ENCODE peak calls at places on chromosomes 12 and 14, in nine cellular contexts. D is vagina, L is transverse colon, F is prostate gland, Q is endothelial cell of umbilical vein, V is stomach, I is K562, K is GM23338, U is breast epithelium. B is an unnamed sample. For H3K36me3, the result is how much of the 10 kb centered on the place peaks cover.

GRCh38 chr14:46985529-46986137 is 334.1 kb upstream of the RPL10L start:
- DNase-seq in Q (no peak), U (no peak), I (no peak), D (no peak), L (no peak), V (no peak), K (peak), F (no peak), B (no peak)

GRCh38 chr14:64510825-64511679 is 6.5 kb downstream of the ZBTB1 start:
- DNase-seq in F (peak), I (peak), D (no peak), Q (peak), K (peak), L (peak), V (peak), U (peak), B (no peak)

GRCh38 chr12:87670448-87670847 is 358.8 kb downstream of the C12orf50 start:
- DNase-seq in F (no peak), K (peak), I (no peak), U (no peak), L (no peak), V (no peak), D (no peak), Q (no peak), B (no peak)

GRCh38 chr14:81710232-81710845 is 176.7 kb upstream of the SEL1L start:
- DNase-seq in D (no peak), I (peak), U (no peak), Q (no peak), F (no peak), L (no peak), K (peak), V (no peak), B (no peak)

GRCh38 chr12:106586803-106587684 is 4.2 kb downstream of the RFX4 start:
- DNase-seq in I (no peak), D (no peak), Q (no peak), K (peak), U (no peak), L (no peak), F (no peak), V (no peak), B (no peak)

GRCh38 chr14:85191986-85192385 is 338.0 kb upstream of the FLRT2 start:
- DNase-seq in Q (no peak), F (no peak), V (no peak), D (no peak), U (no peak), L (no peak), K (no peak), I (no peak), B (no peak)

GRCh38 chr14:98931911-98932310 is 340.1 kb downstream of the BCL11B start:
- DNase-seq in U (no peak), I (no peak), L (peak), F (no peak), D (no peak), Q (no peak), K (no peak), V (peak), B (peak)

GRCh38 chr12:104340177-104340576 is 36.6 kb downstream of the EID3 start:
- DNase-seq in F (no peak), Q (peak), I (no peak), D (no peak), K (no peak), V (no peak), U (no peak), L (no peak), B (no peak)

GRCh38 chr14:83164016-83164415 is 1630.4 kb upstream of the SEL1L start:
- DNase-seq in D (no peak), V (no peak), I (no peak), U (no peak), Q (no peak), F (no peak), K (no peak), L (no peak), B (no peak)

GRCh38 chr14:104722938-104723650 is 935 bp upstream of the ADSS1 start:
- DNase-seq in V (no peak), L (peak), I (no peak), U (no peak), D (no peak), K (peak), F (no peak), Q (no peak), B (no peak)

GRCh38 chr12:60035835-60036234 is 440.0 kb downstream of the SLC16A7 start:
- DNase-seq in K (no peak), V (no peak), U (no peak), I (no peak), D (no peak), F (no peak), Q (peak), L (no peak), B (no peak)

GRCh38 chr14:59330455-59330854 is 134.7 kb downstream of the GPR135 start:
- DNase-seq in K (peak), L (peak), D (no peak), I (no peak), U (no peak), V (no peak), F (no peak), Q (no peak), B (no peak)

GRCh38 chr14:22268875-22269274 is 320.1 kb downstream of the DAD1 start:
- DNase-seq in K (no peak), Q (no peak), I (peak), F (no peak), L (no peak), U (no peak), V (no peak), D (no peak), B (no peak)

GRCh38 chr12:116066381-116067230 is 210.9 kb downstream of the MED13L start:
- DNase-seq in U (no peak), V (peak), F (no peak), K (peak), L (peak), D (no peak), Q (peak), I (peak), B (no peak)

GRCh38 chr14:70879448-70879847 is 27.8 kb upstream of the PCNX1 start:
- DNase-seq in L (no peak), D (no peak), U (no peak), V (no peak), F (no peak), K (no peak), I (no peak), Q (no peak), B (no peak)

GRCh38 chr12:38639625-38640024 is 265.8 kb downstream of the CPNE8 start:
- DNase-seq in V (no peak), K (no peak), U (no peak), F (no peak), L (no peak), Q (no peak), D (no peak), I (no peak), B (no peak)

GRCh38 chr14:96271421-96271762 is 15.4 kb downstream of the BDKRB1 start:
- DNase-seq in D (no peak), Q (no peak), K (no peak), V (no peak), U (no peak), I (no peak), F (no peak), L (no peak), B (no peak)

GRCh38 chr14:68925373-68925772 is 53.7 kb downstream of the ACTN1 start:
- DNase-seq in D (no peak), K (no peak), I (no peak), L (no peak), V (no peak), Q (no peak), F (no peak), U (no peak), B (no peak)

GRCh38 chr12:27347779-27348178 is 15.1 kb downstream of the BMAL2 start:
- DNase-seq in U (no peak), Q (no peak), K (no peak), D (no peak), I (no peak), L (no peak), V (no peak), F (no peak), B (no peak)

GRCh38 chr12:103387385-103387784 is 108.4 kb downstream of the C12orf42 start:
- DNase-seq in Q (no peak), F (no peak), U (no peak), V (no peak), K (no peak), L (no peak), D (no peak), I (no peak), B (no peak)

GRCh38 chr14:104726600-104727451 is 2.8 kb downstream of the ADSS1 start:
- DNase-seq in Q (no peak), D (no peak), I (no peak), L (no peak), K (peak), F (no peak), U (no peak), V (no peak), B (no peak)

GRCh38 chr12:49748800-49749199 is 7.4 kb downstream of the TMBIM6 start:
- DNase-seq in L (no peak), F (no peak), V (no peak), D (no peak), U (no peak), Q (no peak), I (no peak), K (no peak), B (no peak)

GRCh38 chr14:31084385-31084784 is 58.2 kb upstream of the STRN3 start:
- DNase-seq in U (no peak), D (no peak), K (peak), L (no peak), Q (no peak), I (peak), F (no peak), V (no peak), B (no peak)

GRCh38 chr12:124727244-124727673 is 136.4 kb downstream of the SCARB1 start:
- DNase-seq in K (no peak), D (no peak), F (peak), V (peak), U (peak), I (peak), L (peak), Q (peak), B (peak)

GRCh38 chr12:120677765-120678473 is 9.0 kb upstream of the MLEC start:
- DNase-seq in D (no peak), F (peak), Q (peak), U (no peak), V (no peak), L (no peak), I (peak), K (no peak), B (no peak)

GRCh38 chr12:118061011-118061875 is at the start of gene WSB2:
- DNase-seq in U (peak), F (peak), V (peak), D (no peak), I (peak), K (peak), Q (peak), L (peak), B (peak)

GRCh38 chr12:82047480-82047879 is 288.3 kb upstream of the PPFIA2 start:
- DNase-seq in I (no peak), L (no peak), D (no peak), V (no peak), U (no peak), Q (no peak), K (no peak), F (no peak), B (no peak)

GRCh38 chr14:26332966-26333365 is 264.9 kb downstream of the NOVA1 start:
- DNase-seq in Q (no peak), U (no peak), F (no peak), I (no peak), V (no peak), D (no peak), L (peak), K (no peak), B (no peak)

GRCh38 chr12:49187184-49187583 is 1.7 kb downstream of the TUBA1A start:
- DNase-seq in Q (peak), I (no peak), L (no peak), K (no peak), D (no peak), U (no peak), V (no peak), F (no peak), B (peak)

GRCh38 chr12:64028541-64028940 is 184.0 kb downstream of the SRGAP1 start:
- DNase-seq in D (no peak), K (no peak), I (no peak), F (no peak), V (no peak), L (no peak), U (no peak), Q (no peak), B (no peak)

DNA sequence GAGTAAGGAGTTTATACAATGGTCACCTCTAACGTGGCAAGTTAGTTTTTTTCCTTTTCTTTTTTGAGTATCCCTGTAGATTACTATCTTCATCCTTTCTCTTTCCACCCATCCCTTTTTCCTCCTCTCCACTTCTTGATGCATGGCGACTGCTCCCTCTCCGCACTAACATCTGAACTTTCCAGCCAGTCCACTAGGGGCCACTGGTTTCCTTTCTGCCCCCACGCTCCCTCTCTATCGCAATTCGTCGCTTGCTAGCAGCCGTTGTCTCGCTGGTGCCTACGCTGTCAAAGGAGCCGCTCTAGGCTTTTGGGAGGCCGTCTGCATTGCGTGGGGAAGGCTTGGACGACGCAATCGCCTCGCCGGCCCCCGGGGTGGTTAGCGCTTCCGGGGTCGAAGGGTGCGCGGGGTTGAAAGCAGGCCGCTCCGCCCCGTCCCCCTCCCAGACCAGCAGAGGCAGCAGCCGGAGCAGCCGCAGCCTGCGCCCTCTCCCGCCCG is at the start of gene PCBP2:
- DNase-seq in Q (peak), U (peak), F (peak), K (peak), V (peak), D (peak), L (peak), I (peak), B (peak)
- TF ChIP-seq POLR2AphosphoS5 in Q (peak), U (peak), F (peak), K (peak), V (peak), D (peak), L (peak), I (peak), B (peak)

GRCh38 chr12:122501489-122501989 is 807 bp upstream of the ZCCHC8 start:
- DNase-seq in I (no peak), Q (no peak), U (no peak), F (no peak), D (no peak), K (no peak), L (no peak), V (no peak), B (no peak)

GRCh38 chr12:122503147-122503751 is 2.5 kb upstream of the ZCCHC8 start:
- DNase-seq in I (no peak), U (no peak), K (no peak), F (no peak), D (no peak), Q (no peak), V (no peak), L (no peak), B (no peak)

GRCh38 chr12:122503783-122504590 is 3.3 kb upstream of the ZCCHC8 start:
- DNase-seq in K (no peak), D (no peak), V (no peak), L (no peak), F (no peak), U (no peak), Q (no peak), I (no peak), B (no peak)

GRCh38 chr12:122500685-122501488 is at the start of gene ZCCHC8:
- DNase-seq in L (peak), F (peak), V (peak), K (peak), D (no peak), Q (peak), U (peak), I (peak), B (peak)

GRCh38 chr12:122499991-122500684 is 594 bp downstream of the ZCCHC8 start:
- DNase-seq in F (peak), Q (peak), D (no peak), I (peak), V (peak), L (peak), U (peak), K (peak), B (no peak)
- H3K36me3 ChIP-seq in F (under half), Q (under half), D (under half), I (under half), V (under half), L (under half), U (under half), K (under half), B (under half)

DNA sequence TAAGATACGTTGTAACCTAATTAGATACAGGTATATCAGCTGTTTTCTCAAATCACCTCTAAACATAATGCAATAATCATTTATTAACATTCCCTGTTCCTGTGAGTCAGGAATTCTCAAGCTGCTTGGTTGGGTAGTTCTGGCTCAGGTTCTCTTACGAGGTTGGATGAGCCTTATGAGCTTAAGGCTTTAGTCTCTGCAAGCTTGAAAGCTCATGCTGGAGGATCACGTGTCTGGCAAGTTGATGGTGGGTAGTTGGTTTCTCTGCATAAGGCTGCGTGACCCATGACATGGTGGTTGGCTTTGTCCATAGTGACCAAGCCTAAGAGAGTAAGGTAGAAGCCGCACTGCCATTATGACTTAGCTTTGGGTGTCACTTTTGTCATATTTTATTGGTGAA is 62.0 kb downstream of the PLEKHA5 start:
- DNase-seq in I (no peak), V (no peak), L (no peak), D (no peak), K (no peak), F (no peak), Q (no peak), U (no peak), B (no peak)
- H3K27ac ChIP-seq in I (no peak), V (no peak), L (no peak), D (no peak), K (peak), F (no peak), Q (no peak), U (no peak), B (no peak)

DNA sequence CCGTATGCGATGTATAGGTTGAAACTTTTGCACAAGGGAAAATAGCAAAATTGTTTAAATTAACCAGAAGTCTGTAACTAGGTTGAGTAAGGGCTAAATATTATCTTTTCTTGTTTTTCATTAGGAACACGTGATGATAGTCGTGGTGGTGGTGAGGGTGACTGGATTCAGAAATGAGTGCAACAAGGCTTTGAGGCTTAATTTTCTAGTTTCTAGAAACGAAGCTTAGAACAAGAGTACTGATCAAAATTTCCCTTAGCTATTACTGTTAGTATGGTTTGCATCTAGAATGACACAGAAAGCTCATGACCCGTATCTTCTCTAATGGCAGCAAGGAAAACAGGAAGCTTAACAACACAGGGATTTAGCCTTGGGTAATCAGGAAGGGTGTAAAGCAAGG is 7.0 kb downstream of the SLIRP start:
- DNase-seq in V (no peak), Q (no peak), L (no peak), I (no peak), K (no peak), U (no peak), D (no peak), F (no peak), B (no peak)
- TF ChIP-seq POLR2AphosphoS5 in V (no peak), Q (no peak), L (no peak), I (no peak), K (no peak), U (no peak), D (no peak), F (no peak), B (no peak)

GRCh38 chr14:39322807-39323206 is 89.1 kb downstream of the MIA2 start:
- DNase-seq in U (no peak), D (no peak), I (no peak), L (no peak), V (no peak), Q (peak), K (no peak), F (no peak), B (no peak)
- H3K36me3 ChIP-seq in U (under half), D (under half), I (under half), L (under half), V (half or more), Q (under half), K (under half), F (under half), B (under half)

GRCh38 chr12:131928765-131929529 is at the start of gene PUS1:
- DNase-seq in K (peak), Q (peak), V (peak), F (peak), D (no peak), U (peak), I (peak), L (peak), B (peak)
- H3K27ac ChIP-seq in K (peak), Q (peak), V (peak), F (peak), D (peak), U (peak), I (peak), L (peak), B (peak)

GRCh38 chr14:100339757-100340453 is 16.8 kb downstream of the SLC25A47 start:
- DNase-seq in F (no peak), V (no peak), D (no peak), Q (no peak), I (no peak), L (no peak), U (no peak), K (no peak), B (no peak)
- TF ChIP-seq POLR2AphosphoS5 in F (no peak), V (no peak), D (no peak), Q (no peak), I (no peak), L (no peak), U (no peak), K (no peak), B (no peak)

DNA sequence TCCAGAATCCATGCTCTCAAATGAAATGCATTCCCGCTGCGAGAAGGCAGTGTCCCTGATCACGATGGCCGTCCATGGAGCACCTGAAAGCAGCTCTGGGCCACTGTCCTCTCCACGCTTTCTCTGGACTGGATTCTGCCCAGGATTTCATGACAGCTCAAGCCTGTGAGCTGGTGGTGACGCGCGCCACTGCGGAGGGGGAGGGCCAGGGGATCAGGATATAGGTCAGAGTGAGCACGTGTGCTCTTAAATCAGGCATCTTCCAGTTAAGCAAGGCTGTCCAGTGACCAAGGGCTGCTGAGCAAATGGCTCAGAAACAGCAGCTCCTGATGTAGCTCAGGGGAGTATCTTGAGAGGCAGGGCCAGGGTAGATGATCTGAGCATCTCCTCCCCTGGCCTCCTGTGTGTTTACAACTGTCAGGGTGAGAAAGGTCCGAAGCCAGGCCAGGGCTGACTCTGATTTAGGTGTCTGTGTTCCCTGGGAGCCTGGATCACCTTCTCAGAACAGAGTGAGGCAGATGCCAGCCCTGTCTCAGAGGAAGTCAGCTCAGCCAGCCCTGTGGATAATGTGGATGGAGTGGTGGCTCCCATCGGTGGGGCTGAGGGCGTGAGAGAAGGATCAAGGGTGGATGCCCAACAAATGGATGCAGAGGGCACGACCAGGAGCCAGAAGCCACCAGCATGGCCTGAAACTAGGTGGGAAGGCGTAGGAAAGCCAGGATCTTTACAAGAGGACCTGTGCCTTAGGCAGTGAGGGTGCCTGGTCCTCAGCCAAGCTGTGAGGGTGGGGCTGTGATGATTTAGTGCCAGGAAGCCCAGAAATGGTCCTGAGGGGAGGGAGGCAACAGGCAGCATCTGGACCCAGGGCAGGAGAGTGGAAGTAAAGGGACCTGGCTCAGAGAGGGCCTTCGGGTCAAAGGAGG is 55.3 kb downstream of the ELK3 start:
- DNase-seq in F (no peak), Q (no peak), I (no peak), V (no peak), D (peak), L (peak), K (no peak), U (no peak), B (no peak)
- H3K36me3 ChIP-seq in F (under half), Q (under half), I (under half), V (half or more), D (under half), L (under half), K (under half), U (under half), B (under half)